ENCODE peak calls at places on chromosome 14, in ten cellular contexts. R is Calu3, V is gastrocnemius medialis, K is pancreas, T is IMR-90, Y is thyroid gland, A is astrocyte of the spinal cord, X is ovary, U is endothelial cell, I is GM10248. F is an unnamed sample.
A peak's percentile ranks its signal among the peaks of the same experiment; 100 is the strongest.

GRCh38 chr14:32306549-32306948 is 22.5 kb upstream of the AKAP6 start:
- DNase-seq in R (no peak), X (no peak), V (no peak), K (no peak), T (no peak), Y (no peak), U (no peak), A (no peak), I (no peak), F (no peak)

GRCh38 chr14:22449612-22449930 is 139.5 kb downstream of the DAD1 start:
- DNase-seq in A (no peak), I (no peak), T (no peak), X (no peak), Y (no peak), R (no peak), U (no peak), V (no peak), K (no peak), F (no peak)

GRCh38 chr14:93669632-93670031 is 118.7 kb downstream of the PRIMA1 start:
- DNase-seq in T (no peak), R (no peak), X (no peak), A (no peak), I (no peak), U (no peak), Y (no peak), V (no peak), K (no peak), F (no peak)

GRCh38 chr14:102554835-102555819 is 37.3 kb upstream of the RCOR1 start:
- DNase-seq in K (peak; percentile 82), R (peak; percentile 44), X (peak; percentile 50), I (peak; percentile 80), Y (peak; percentile 34), V (no peak), T (no peak), A (no peak), U (peak; percentile 44), F (no peak)

GRCh38 chr14:74488788-74489397 is 4.2 kb downstream of the NPC2 start:
- DNase-seq in K (no peak), Y (no peak), T (peak; percentile 67), R (no peak), A (peak; percentile 62), I (no peak), V (no peak), X (no peak), U (no peak), F (no peak)

GRCh38 chr14:93010543-93011541 is 87.9 kb downstream of the CHGA start:
- DNase-seq in U (no peak), Y (peak; percentile 77), R (no peak), V (no peak), X (no peak), I (no peak), T (no peak), K (no peak), A (no peak), F (no peak)

GRCh38 chr14:69660344-69661193 is 49.2 kb downstream of the SUSD6 start:
- DNase-seq in V (no peak), A (no peak), R (no peak), U (no peak), X (no peak), K (no peak), T (no peak), Y (no peak), I (no peak), F (no peak)

GRCh38 chr14:99093532-99094517 is 178.2 kb downstream of the BCL11B start:
- DNase-seq in A (peak; percentile 5), Y (no peak), U (no peak), V (no peak), R (no peak), X (no peak), K (no peak), T (no peak), I (no peak), F (no peak)

GRCh38 chr14:52951730-52952481 is 1.1 kb upstream of the FERMT2 start:
- DNase-seq in U (peak; percentile 51), I (peak; percentile 31), T (peak; percentile 80), Y (peak; percentile 63), A (peak; percentile 86), R (peak; percentile 58), V (peak; percentile 26), X (peak; percentile 33), K (no peak), F (no peak)

GRCh38 chr14:99759546-99759925 is 33.7 kb upstream of the EML1 start:
- DNase-seq in R (no peak), I (no peak), K (no peak), A (no peak), Y (no peak), X (no peak), U (no peak), T (no peak), V (no peak), F (no peak)

GRCh38 chr14:69845787-69846186 is 33.4 kb upstream of the SMOC1 start:
- DNase-seq in I (no peak), T (peak; percentile 4), Y (no peak), V (no peak), K (no peak), X (no peak), R (no peak), A (no peak), U (no peak), F (no peak)

GRCh38 chr14:100449225-100449987 is 126.3 kb downstream of the SLC25A47 start:
- DNase-seq in A (no peak), T (no peak), Y (no peak), K (no peak), V (no peak), R (no peak), X (no peak), U (no peak), I (no peak), F (no peak)

DNA sequence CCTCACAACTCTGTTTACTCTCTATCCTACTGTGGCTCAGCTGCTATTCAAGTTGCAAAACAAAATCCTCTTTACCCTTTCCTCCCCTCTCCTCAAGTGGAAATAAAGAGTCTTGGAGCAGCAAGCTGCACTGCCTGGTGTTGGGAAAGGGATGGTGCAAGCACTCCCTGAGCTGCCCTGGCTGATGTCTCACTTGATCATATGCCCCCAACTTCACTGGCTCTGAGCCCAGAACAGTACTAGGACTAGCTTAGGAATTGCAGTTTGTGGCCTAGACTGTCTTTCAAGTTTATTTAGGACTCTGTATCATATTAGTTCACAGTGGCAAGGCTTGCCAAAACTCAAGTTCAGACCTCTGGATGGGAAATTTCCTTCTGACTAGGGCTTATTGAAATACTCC is 1683.8 kb upstream of the SEL1L start:
- DNase-seq in U (no peak), I (no peak), X (no peak), A (peak; percentile 48), T (peak; percentile 96), Y (peak; percentile 15), K (no peak), R (no peak), V (no peak), F (no peak)
- TF ChIP-seq CTCF in U (no peak), I (no peak), X (no peak), A (no peak), T (peak; percentile 33), Y (no peak), K (no peak), R (no peak), V (no peak), F (no peak)

GRCh38 chr14:44165286-44165685 is 341.8 kb downstream of the FSCB start:
- DNase-seq in A (no peak), U (no peak), R (no peak), X (no peak), T (no peak), K (no peak), V (no peak), Y (no peak), I (no peak), F (no peak)

GRCh38 chr14:44168566-44168965 is 338.5 kb downstream of the FSCB start:
- DNase-seq in A (no peak), R (no peak), K (no peak), U (no peak), T (no peak), Y (no peak), I (no peak), V (no peak), X (no peak), F (no peak)

GRCh38 chr14:44166611-44167010 is 340.5 kb downstream of the FSCB start:
- DNase-seq in R (no peak), T (no peak), K (no peak), U (no peak), X (no peak), V (no peak), A (no peak), I (no peak), Y (no peak), F (no peak)

GRCh38 chr14:44162197-44162596 is 344.9 kb downstream of the FSCB start:
- DNase-seq in U (no peak), A (no peak), T (no peak), X (no peak), I (no peak), V (no peak), K (no peak), R (no peak), Y (no peak), F (no peak)

GRCh38 chr14:44163946-44164345 is 343.1 kb downstream of the FSCB start:
- DNase-seq in U (no peak), I (no peak), T (no peak), X (no peak), Y (no peak), R (no peak), K (no peak), A (no peak), V (no peak), F (no peak)
- TF ChIP-seq CTCF in U (no peak), I (no peak), T (no peak), X (no peak), Y (no peak), R (no peak), K (no peak), A (no peak), V (no peak), F (no peak)

DNA sequence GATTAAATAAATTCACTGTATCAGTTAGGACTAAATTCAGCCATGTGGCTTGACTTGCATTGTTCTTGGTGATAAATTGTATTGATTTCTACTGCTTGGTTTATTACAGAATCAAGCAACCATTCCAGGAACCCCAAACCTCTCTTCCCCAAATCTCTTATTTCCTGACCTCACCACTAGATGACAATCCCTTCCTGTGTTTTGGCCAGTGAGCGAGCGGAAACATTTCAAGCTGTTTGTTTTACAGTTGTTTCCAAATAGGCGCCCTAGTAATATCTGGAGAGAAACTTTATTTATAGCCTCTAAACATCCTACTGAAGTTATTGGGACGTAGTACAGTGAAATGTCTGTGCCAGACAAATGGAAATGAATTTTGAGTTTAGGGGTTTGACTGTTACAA is 161.1 kb downstream of the SNAPC1 start:
- DNase-seq in R (no peak), T (peak; percentile 63), I (no peak), A (peak; percentile 7), X (no peak), K (no peak), V (no peak), U (no peak), Y (no peak), F (no peak)
- TF ChIP-seq CTCF in R (no peak), T (peak; percentile 81), I (peak; percentile 32), A (peak; percentile 35), X (no peak), K (peak; percentile 17), V (no peak), U (no peak), Y (no peak), F (no peak)

DNA sequence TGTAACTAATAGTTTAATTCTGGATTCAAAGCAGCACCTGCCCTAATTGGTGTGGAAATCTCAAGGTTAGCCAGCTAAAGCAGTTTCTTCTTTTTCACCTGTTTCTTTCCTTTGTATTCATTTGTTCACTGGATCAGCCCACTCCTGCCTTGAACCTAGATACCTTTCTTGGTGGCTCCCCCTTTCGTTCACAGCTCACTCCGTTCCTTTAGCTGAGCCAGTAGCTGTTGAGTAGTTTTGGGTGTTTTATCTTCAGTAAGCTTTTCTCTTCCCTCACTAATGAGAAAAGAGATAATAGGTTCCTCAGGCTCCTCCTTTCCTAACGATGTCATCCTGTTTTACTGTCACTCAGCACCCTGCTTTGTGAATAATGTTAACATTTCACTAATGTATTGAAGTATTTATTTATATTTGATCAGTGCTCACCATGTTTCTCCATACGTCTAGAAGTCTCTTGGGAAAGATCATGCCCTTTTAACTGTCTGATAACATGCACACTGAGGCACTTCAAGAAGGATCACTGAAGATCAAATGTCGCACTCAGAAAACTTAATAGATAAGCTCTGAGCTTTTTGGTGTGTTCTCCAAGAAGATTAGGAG is 121.1 kb downstream of the TGFB3 start:
- DNase-seq in K (no peak), V (no peak), R (no peak), X (no peak), A (no peak), T (no peak), Y (no peak), I (no peak), U (no peak), F (no peak)
- TF ChIP-seq CTCF in K (no peak), V (no peak), R (no peak), X (no peak), A (no peak), T (no peak), Y (no peak), I (no peak), U (no peak), F (no peak)

F was measured in uterus.